ENCODE peak calls at places on chromosome 13, in four cellular contexts. One of them, this sample, is unnamed. For H3K4me1, the result is how much of the 10 kb centered on the place peaks cover.

GRCh38 chr13:29436291-29436690 is 159.2 kb downstream of the SLC7A1 start:
- DNase-seq in adrenal gland: no peak
- DNase-seq in gastrocnemius medialis: no peak
- DNase-seq in heart left ventricle: no peak
- DNase-seq in this sample: no peak

GRCh38 chr13:33870046-33870668 is 52.2 kb downstream of the RFC3 start:
- DNase-seq in adrenal gland: no peak
- DNase-seq in gastrocnemius medialis: no peak
- DNase-seq in heart left ventricle: no peak
- DNase-seq in this sample: no peak

GRCh38 chr13:33316890-33317289 is 31.3 kb upstream of the STARD13 start:
- DNase-seq in gastrocnemius medialis: no peak
- DNase-seq in heart left ventricle: no peak
- DNase-seq in adrenal gland: no peak
- DNase-seq in this sample: no peak

GRCh38 chr13:102555914-102556553 is 40.8 kb upstream of the TPP2 start:
- DNase-seq in adrenal gland: no peak
- DNase-seq in gastrocnemius medialis: no peak
- DNase-seq in heart left ventricle: no peak
- DNase-seq in this sample: no peak

GRCh38 chr13:37085656-37086055 is 19.8 kb downstream of the CSNK1A1L start:
- DNase-seq in adrenal gland: no peak
- DNase-seq in gastrocnemius medialis: no peak
- DNase-seq in heart left ventricle: no peak
- DNase-seq in this sample: no peak

GRCh38 chr13:93183302-93183701 is 43.3 kb upstream of the GPC6 start:
- DNase-seq in adrenal gland: no peak
- DNase-seq in heart left ventricle: no peak
- DNase-seq in gastrocnemius medialis: no peak
- DNase-seq in this sample: no peak

GRCh38 chr13:37340911-37341670 is 235.6 kb upstream of the CSNK1A1L start:
- DNase-seq in heart left ventricle: no peak
- DNase-seq in adrenal gland: no peak
- DNase-seq in gastrocnemius medialis: no peak
- DNase-seq in this sample: no peak

GRCh38 chr13:74206061-74206561 is 71.9 kb upstream of the KLF12 start:
- DNase-seq in gastrocnemius medialis: no peak
- DNase-seq in heart left ventricle: no peak
- DNase-seq in adrenal gland: no peak
- DNase-seq in this sample: no peak

GRCh38 chr13:48275507-48275906 is 28.0 kb upstream of the RB1 start:
- DNase-seq in heart left ventricle: no peak
- DNase-seq in gastrocnemius medialis: no peak
- DNase-seq in adrenal gland: no peak
- DNase-seq in this sample: no peak

GRCh38 chr13:33285420-33286124 is at the start of gene STARD13:
- DNase-seq in adrenal gland: peak
- DNase-seq in gastrocnemius medialis: peak
- DNase-seq in heart left ventricle: peak
- DNase-seq in this sample: peak

GRCh38 chr13:50712882-50713281 is 130.6 kb downstream of the DLEU7 start:
- DNase-seq in gastrocnemius medialis: no peak
- DNase-seq in heart left ventricle: no peak
- DNase-seq in adrenal gland: no peak
- DNase-seq in this sample: no peak

GRCh38 chr13:26718146-26718545 is 42.4 kb downstream of the GPR12 start:
- DNase-seq in gastrocnemius medialis: no peak
- DNase-seq in heart left ventricle: no peak
- DNase-seq in adrenal gland: no peak
- DNase-seq in this sample: no peak

GRCh38 chr13:26718872-26719271 is 41.7 kb downstream of the GPR12 start:
- DNase-seq in heart left ventricle: no peak
- DNase-seq in adrenal gland: no peak
- DNase-seq in gastrocnemius medialis: no peak
- DNase-seq in this sample: no peak

GRCh38 chr13:26719356-26719945 is 41.1 kb downstream of the GPR12 start:
- DNase-seq in heart left ventricle: no peak
- DNase-seq in adrenal gland: no peak
- DNase-seq in gastrocnemius medialis: no peak
- DNase-seq in this sample: no peak

GRCh38 chr13:26722321-26722720 is 38.3 kb downstream of the GPR12 start:
- DNase-seq in heart left ventricle: no peak
- DNase-seq in gastrocnemius medialis: no peak
- DNase-seq in adrenal gland: no peak
- DNase-seq in this sample: no peak

DNA sequence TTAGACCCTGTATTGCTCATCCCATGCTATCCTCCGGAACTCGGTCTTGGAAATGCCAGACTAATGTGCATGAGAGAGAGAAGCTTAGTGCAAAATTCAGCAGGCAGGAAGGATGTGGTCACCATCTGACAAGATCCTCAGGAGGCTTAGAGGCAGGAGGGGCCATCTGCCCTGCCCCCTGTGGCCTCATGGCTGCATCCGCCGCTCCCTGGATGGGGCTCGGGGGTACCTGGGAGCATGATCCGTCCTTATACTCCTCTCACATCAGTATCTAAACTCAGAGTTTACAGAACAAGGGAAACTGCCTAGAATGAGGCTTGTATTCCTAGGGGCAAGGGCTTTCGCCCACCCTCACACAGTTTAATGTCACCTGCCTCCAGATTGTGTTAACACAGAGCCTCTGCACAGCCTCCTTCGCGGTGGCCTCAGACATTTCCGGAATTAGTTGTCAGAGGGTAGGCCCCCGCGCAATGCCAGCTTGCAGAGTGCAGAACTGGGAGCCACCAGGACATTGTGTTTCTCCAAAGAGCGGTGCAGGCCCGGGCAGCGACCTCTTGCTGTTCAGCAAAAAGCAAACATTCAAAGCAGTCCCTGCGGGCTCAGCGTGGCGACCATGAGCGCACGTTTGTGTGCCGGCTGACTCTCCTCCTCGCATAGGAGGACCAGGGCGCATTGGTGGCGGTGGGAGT is 39.2 kb downstream of the GPR12 start:
- DNase-seq in heart left ventricle: no peak
- DNase-seq in adrenal gland: no peak
- DNase-seq in gastrocnemius medialis: no peak
- DNase-seq in this sample: no peak
- TF ChIP-seq POLR2A in heart left ventricle: no peak
- TF ChIP-seq POLR2A in adrenal gland: no peak
- TF ChIP-seq POLR2A in gastrocnemius medialis: no peak
- TF ChIP-seq POLR2A in this sample: no peak

GRCh38 chr13:110304256-110304655 is 2.7 kb downstream of the COL4A1 start:
- DNase-seq in gastrocnemius medialis: no peak
- DNase-seq in heart left ventricle: peak
- DNase-seq in adrenal gland: no peak
- DNase-seq in this sample: no peak
- H3K27ac ChIP-seq in gastrocnemius medialis: peak
- H3K27ac ChIP-seq in heart left ventricle: peak
- H3K27ac ChIP-seq in adrenal gland: no peak
- H3K27ac ChIP-seq in this sample: peak

GRCh38 chr13:21033224-21033855 is 28.0 kb downstream of the LATS2 start:
- DNase-seq in gastrocnemius medialis: peak
- DNase-seq in adrenal gland: peak
- DNase-seq in heart left ventricle: peak
- DNase-seq in this sample: no peak
- H3K4me1 ChIP-seq in gastrocnemius medialis: half or more
- H3K4me1 ChIP-seq in adrenal gland: under half
- H3K4me1 ChIP-seq in heart left ventricle: under half
- H3K4me1 ChIP-seq in this sample: under half

DNA sequence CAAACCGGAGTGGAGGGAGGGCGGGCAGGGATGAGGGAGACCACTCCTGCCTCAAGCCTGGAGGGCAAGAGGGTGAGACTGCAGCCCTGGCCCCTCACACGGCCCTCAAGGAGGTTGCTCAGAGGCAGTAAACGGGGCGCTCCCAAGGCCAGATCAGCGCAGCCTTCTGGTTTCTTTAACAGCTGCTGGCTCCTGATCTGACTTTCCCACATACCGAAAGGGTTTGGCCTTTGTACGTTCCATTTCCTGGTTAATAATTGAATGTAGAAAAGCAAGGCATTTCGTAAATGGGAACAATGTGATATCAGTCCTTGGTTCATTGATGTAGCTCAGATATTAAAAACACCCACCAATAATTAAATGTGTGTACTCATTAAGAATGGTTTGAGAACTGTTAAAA is 71.5 kb downstream of the GGACT start:
- DNase-seq in adrenal gland: no peak
- DNase-seq in gastrocnemius medialis: no peak
- DNase-seq in heart left ventricle: no peak
- DNase-seq in this sample: no peak
- TF ChIP-seq POLR2A in adrenal gland: no peak
- TF ChIP-seq POLR2A in gastrocnemius medialis: no peak
- TF ChIP-seq POLR2A in heart left ventricle: no peak
- TF ChIP-seq POLR2A in this sample: no peak

DNA sequence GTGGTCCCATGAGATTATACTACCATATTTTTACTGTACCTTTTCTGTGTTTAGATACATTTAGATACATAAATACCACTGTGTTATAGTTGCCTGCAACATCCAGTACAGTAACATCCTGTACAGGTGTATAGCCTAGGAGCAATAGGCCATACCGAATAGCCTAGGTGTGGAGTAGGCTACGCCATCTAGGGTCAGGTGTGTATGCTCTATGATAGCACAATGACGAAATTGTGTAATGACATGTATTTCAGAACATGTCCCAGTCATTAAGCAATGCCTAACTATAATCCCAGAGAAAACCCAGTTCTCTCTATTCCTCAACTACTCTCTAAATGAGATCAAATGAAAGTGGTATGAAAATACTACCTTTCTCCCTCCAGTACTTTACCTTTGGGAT is 3.9 kb downstream of the SLC25A15 start:
- DNase-seq in heart left ventricle: no peak
- DNase-seq in gastrocnemius medialis: no peak
- DNase-seq in adrenal gland: no peak
- DNase-seq in this sample: no peak
- H3K27ac ChIP-seq in heart left ventricle: no peak
- H3K27ac ChIP-seq in gastrocnemius medialis: no peak
- H3K27ac ChIP-seq in adrenal gland: no peak
- H3K27ac ChIP-seq in this sample: no peak

GRCh38 chr13:41544824-41545707 is 87.7 kb downstream of the RGCC start:
- DNase-seq in heart left ventricle: no peak
- DNase-seq in adrenal gland: no peak
- DNase-seq in gastrocnemius medialis: no peak
- DNase-seq in this sample: no peak
- H3K4me1 ChIP-seq in heart left ventricle: under half
- H3K4me1 ChIP-seq in adrenal gland: under half
- H3K4me1 ChIP-seq in gastrocnemius medialis: under half
- H3K4me1 ChIP-seq in this sample: under half